ENCODE peak calls at places on chromosome X, in four cellular contexts. B is activated CD8-positive, alpha-beta memory T cell treated with anti-CD3 and anti-CD28 coated beads for 1 hour; C is GM12891; W is neuronal stem cell. S is an unnamed sample.

GRCh38 chrX:139125916-139126315 is 404.6 kb upstream of the F9 start:
- DNase-seq in B (no peak), W (no peak), C (no peak), S (no peak)

GRCh38 chrX:119693032-119693995 is at the start of gene SEPTIN6:
- DNase-seq in W (peak), B (peak), C (peak), S (peak)

GRCh38 chrX:102765217-102765616 is 44.7 kb downstream of the GPRASP3 start:
- DNase-seq in B (no peak), C (no peak), W (no peak), S (peak)

GRCh38 chrX:103733017-103733416 is 22.3 kb downstream of the TMEM31 start:
- DNase-seq in C (no peak), B (no peak), W (no peak), S (peak)

GRCh38 chrX:42818151-42818921 is 40.4 kb upstream of the PPP1R2C start:
- DNase-seq in W (no peak), C (no peak), B (no peak), S (no peak)

GRCh38 chrX:56000169-56000568 is 232.0 kb upstream of the KLF8 start:
- DNase-seq in B (no peak), W (no peak), C (no peak), S (peak)

GRCh38 chrX:72145181-72145580 is 13.5 kb upstream of the RTL5 start:
- DNase-seq in B (no peak), W (no peak), C (no peak), S (no peak)

GRCh38 chrX:149871940-149872339 is 9.0 kb upstream of the MAGEA8 start:
- DNase-seq in B (peak), C (peak), W (no peak), S (peak)

GRCh38 chrX:38375888-38376287 is 23.5 kb downstream of the OTC start:
- DNase-seq in W (no peak), B (no peak), C (no peak), S (peak)

GRCh38 chrX:150845091-150845490 is 53.4 kb downstream of the CD99L2 start:
- DNase-seq in W (no peak), C (no peak), B (no peak), S (no peak)

GRCh38 chrX:10326578-10326977 is 169.8 kb downstream of the CLCN4 start:
- DNase-seq in C (no peak), B (no peak), W (no peak), S (peak)